ENCODE peak calls at places on chromosomes 16 and 17, in nine cellular contexts. One of them, this sample, is unnamed.

GRCh38 chr16:21156767-21157467 is 1.6 kb upstream of the LDAF1 start:
- DNase-seq in endodermal cell: peak
- DNase-seq in mammary epithelial cell: peak
- DNase-seq in adipocyte: peak
- DNase-seq in endothelial cell of umbilical vein: peak
- DNase-seq in fibroblast of lung: peak
- DNase-seq in mesendoderm: peak
- DNase-seq in colonic mucosa: peak
- DNase-seq in neural progenitor cell: peak
- DNase-seq in this sample: peak

GRCh38 chr17:38556234-38556633 is 49.5 kb downstream of the SRCIN1 start:
- DNase-seq in endodermal cell: no peak
- DNase-seq in endothelial cell of umbilical vein: no peak
- DNase-seq in adipocyte: no peak
- DNase-seq in colonic mucosa: no peak
- DNase-seq in neural progenitor cell: no peak
- DNase-seq in mesendoderm: no peak
- DNase-seq in fibroblast of lung: no peak
- DNase-seq in mammary epithelial cell: peak
- DNase-seq in this sample: no peak

GRCh38 chr17:74431568-74432483 is at the start of gene GPRC5C:
- DNase-seq in adipocyte: no peak
- DNase-seq in mammary epithelial cell: peak
- DNase-seq in colonic mucosa: peak
- DNase-seq in endodermal cell: peak
- DNase-seq in fibroblast of lung: no peak
- DNase-seq in endothelial cell of umbilical vein: no peak
- DNase-seq in neural progenitor cell: peak
- DNase-seq in mesendoderm: peak
- DNase-seq in this sample: peak

GRCh38 chr17:60618080-60618479 is 18.1 kb downstream of the PPM1D start:
- DNase-seq in mesendoderm: no peak
- DNase-seq in neural progenitor cell: no peak
- DNase-seq in endothelial cell of umbilical vein: no peak
- DNase-seq in colonic mucosa: no peak
- DNase-seq in adipocyte: no peak
- DNase-seq in fibroblast of lung: no peak
- DNase-seq in mammary epithelial cell: no peak
- DNase-seq in endodermal cell: no peak
- DNase-seq in this sample: no peak

GRCh38 chr16:1947369-1947670 is 4.3 kb upstream of the MSRB1 start:
- DNase-seq in colonic mucosa: no peak
- DNase-seq in fibroblast of lung: no peak
- DNase-seq in mammary epithelial cell: no peak
- DNase-seq in endothelial cell of umbilical vein: no peak
- DNase-seq in adipocyte: no peak
- DNase-seq in endodermal cell: no peak
- DNase-seq in neural progenitor cell: no peak
- DNase-seq in mesendoderm: no peak
- DNase-seq in this sample: no peak

GRCh38 chr17:68398731-68399637 is 58.3 kb downstream of the WIPI1 start:
- DNase-seq in mammary epithelial cell: peak
- DNase-seq in neural progenitor cell: peak
- DNase-seq in mesendoderm: peak
- DNase-seq in endothelial cell of umbilical vein: peak
- DNase-seq in fibroblast of lung: peak
- DNase-seq in colonic mucosa: peak
- DNase-seq in adipocyte: peak
- DNase-seq in endodermal cell: peak
- DNase-seq in this sample: peak

GRCh38 chr16:58727028-58727781 is 6.9 kb downstream of the GOT2 start:
- DNase-seq in adipocyte: no peak
- DNase-seq in endodermal cell: no peak
- DNase-seq in mammary epithelial cell: no peak
- DNase-seq in colonic mucosa: no peak
- DNase-seq in mesendoderm: no peak
- DNase-seq in endothelial cell of umbilical vein: no peak
- DNase-seq in neural progenitor cell: no peak
- DNase-seq in fibroblast of lung: no peak
- DNase-seq in this sample: no peak

GRCh38 chr17:50583636-50584035 is 23.1 kb downstream of the CACNA1G start:
- DNase-seq in colonic mucosa: no peak
- DNase-seq in endothelial cell of umbilical vein: no peak
- DNase-seq in mammary epithelial cell: no peak
- DNase-seq in fibroblast of lung: no peak
- DNase-seq in endodermal cell: peak
- DNase-seq in neural progenitor cell: no peak
- DNase-seq in mesendoderm: no peak
- DNase-seq in adipocyte: no peak
- DNase-seq in this sample: no peak

GRCh38 chr17:17204041-17204591 is 2.0 kb downstream of the PLD6 start:
- DNase-seq in mesendoderm: no peak
- DNase-seq in mammary epithelial cell: no peak
- DNase-seq in neural progenitor cell: no peak
- DNase-seq in endothelial cell of umbilical vein: no peak
- DNase-seq in colonic mucosa: no peak
- DNase-seq in adipocyte: no peak
- DNase-seq in endodermal cell: no peak
- DNase-seq in fibroblast of lung: no peak
- DNase-seq in this sample: no peak

GRCh38 chr17:75985986-75986385 is 6.9 kb downstream of the TEN1 start:
- DNase-seq in adipocyte: no peak
- DNase-seq in endodermal cell: no peak
- DNase-seq in mammary epithelial cell: no peak
- DNase-seq in colonic mucosa: no peak
- DNase-seq in fibroblast of lung: no peak
- DNase-seq in endothelial cell of umbilical vein: no peak
- DNase-seq in neural progenitor cell: no peak
- DNase-seq in mesendoderm: no peak
- DNase-seq in this sample: no peak

GRCh38 chr16:229731-230281 is 557 bp upstream of the LUC7L start:
- DNase-seq in endodermal cell: no peak
- DNase-seq in mammary epithelial cell: no peak
- DNase-seq in fibroblast of lung: no peak
- DNase-seq in endothelial cell of umbilical vein: no peak
- DNase-seq in colonic mucosa: no peak
- DNase-seq in adipocyte: no peak
- DNase-seq in mesendoderm: no peak
- DNase-seq in neural progenitor cell: no peak
- DNase-seq in this sample: no peak

DNA sequence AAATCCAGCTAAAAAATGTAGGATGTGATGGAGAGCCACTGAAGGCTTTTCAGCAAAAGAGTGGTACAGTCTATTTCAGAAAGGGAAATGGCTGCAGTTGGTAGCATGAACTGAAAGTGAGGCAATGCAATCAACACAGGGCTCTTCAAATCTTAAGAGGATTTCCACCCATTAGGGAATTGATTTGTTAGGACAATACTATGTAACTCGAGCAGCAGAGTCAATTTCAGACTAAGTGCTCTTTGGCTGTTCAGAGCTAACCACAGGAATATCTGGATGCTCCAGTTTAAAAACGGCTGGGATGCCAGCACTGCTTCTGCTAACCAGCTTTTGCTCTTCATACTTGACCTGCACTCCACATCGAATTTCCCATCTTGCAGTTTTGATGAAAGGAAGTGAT is 24.6 kb downstream of the CACNG1 start:
- DNase-seq in adipocyte: peak
- DNase-seq in mammary epithelial cell: no peak
- DNase-seq in mesendoderm: no peak
- DNase-seq in fibroblast of lung: peak
- DNase-seq in neural progenitor cell: no peak
- DNase-seq in endothelial cell of umbilical vein: no peak
- DNase-seq in endodermal cell: no peak
- DNase-seq in colonic mucosa: no peak
- DNase-seq in this sample: peak
- H3K9ac ChIP-seq in adipocyte: no peak
- H3K9ac ChIP-seq in mammary epithelial cell: no peak
- H3K9ac ChIP-seq in mesendoderm: no peak
- H3K9ac ChIP-seq in fibroblast of lung: no peak
- H3K9ac ChIP-seq in neural progenitor cell: no peak
- H3K9ac ChIP-seq in endothelial cell of umbilical vein: no peak
- H3K9ac ChIP-seq in endodermal cell: no peak
- H3K9ac ChIP-seq in colonic mucosa: no peak
- H3K9ac ChIP-seq in this sample: no peak

GRCh38 chr16:12439443-12440232 is 364.0 kb downstream of the CPPED1 start:
- DNase-seq in endothelial cell of umbilical vein: no peak
- DNase-seq in colonic mucosa: no peak
- DNase-seq in mammary epithelial cell: no peak
- DNase-seq in endodermal cell: no peak
- DNase-seq in fibroblast of lung: no peak
- DNase-seq in adipocyte: no peak
- DNase-seq in mesendoderm: no peak
- DNase-seq in neural progenitor cell: no peak
- DNase-seq in this sample: no peak
- H3K9ac ChIP-seq in endothelial cell of umbilical vein: no peak
- H3K9ac ChIP-seq in colonic mucosa: no peak
- H3K9ac ChIP-seq in mammary epithelial cell: no peak
- H3K9ac ChIP-seq in endodermal cell: no peak
- H3K9ac ChIP-seq in fibroblast of lung: no peak
- H3K9ac ChIP-seq in adipocyte: no peak
- H3K9ac ChIP-seq in mesendoderm: no peak
- H3K9ac ChIP-seq in neural progenitor cell: no peak
- H3K9ac ChIP-seq in this sample: no peak

GRCh38 chr17:42555122-42555622 is 2.4 kb downstream of the HSD17B1 start:
- DNase-seq in fibroblast of lung: no peak
- DNase-seq in endodermal cell: no peak
- DNase-seq in endothelial cell of umbilical vein: no peak
- DNase-seq in colonic mucosa: no peak
- DNase-seq in neural progenitor cell: no peak
- DNase-seq in mesendoderm: no peak
- DNase-seq in mammary epithelial cell: no peak
- DNase-seq in adipocyte: no peak
- DNase-seq in this sample: no peak

GRCh38 chr17:42548993-42549755 is 3.5 kb upstream of the HSD17B1 start:
- DNase-seq in mesendoderm: no peak
- DNase-seq in fibroblast of lung: no peak
- DNase-seq in adipocyte: no peak
- DNase-seq in mammary epithelial cell: no peak
- DNase-seq in colonic mucosa: no peak
- DNase-seq in neural progenitor cell: no peak
- DNase-seq in endodermal cell: no peak
- DNase-seq in endothelial cell of umbilical vein: no peak
- DNase-seq in this sample: no peak

GRCh38 chr17:42553866-42554249 is 1.1 kb downstream of the HSD17B1 start:
- DNase-seq in fibroblast of lung: no peak
- DNase-seq in adipocyte: no peak
- DNase-seq in mesendoderm: no peak
- DNase-seq in endothelial cell of umbilical vein: no peak
- DNase-seq in neural progenitor cell: no peak
- DNase-seq in mammary epithelial cell: peak
- DNase-seq in endodermal cell: no peak
- DNase-seq in colonic mucosa: no peak
- DNase-seq in this sample: no peak

GRCh38 chr17:42554250-42555121 is 1.8 kb downstream of the HSD17B1 start:
- DNase-seq in neural progenitor cell: peak
- DNase-seq in colonic mucosa: peak
- DNase-seq in endothelial cell of umbilical vein: peak
- DNase-seq in mammary epithelial cell: peak
- DNase-seq in endodermal cell: peak
- DNase-seq in mesendoderm: peak
- DNase-seq in adipocyte: peak
- DNase-seq in fibroblast of lung: peak
- DNase-seq in this sample: peak

DNA sequence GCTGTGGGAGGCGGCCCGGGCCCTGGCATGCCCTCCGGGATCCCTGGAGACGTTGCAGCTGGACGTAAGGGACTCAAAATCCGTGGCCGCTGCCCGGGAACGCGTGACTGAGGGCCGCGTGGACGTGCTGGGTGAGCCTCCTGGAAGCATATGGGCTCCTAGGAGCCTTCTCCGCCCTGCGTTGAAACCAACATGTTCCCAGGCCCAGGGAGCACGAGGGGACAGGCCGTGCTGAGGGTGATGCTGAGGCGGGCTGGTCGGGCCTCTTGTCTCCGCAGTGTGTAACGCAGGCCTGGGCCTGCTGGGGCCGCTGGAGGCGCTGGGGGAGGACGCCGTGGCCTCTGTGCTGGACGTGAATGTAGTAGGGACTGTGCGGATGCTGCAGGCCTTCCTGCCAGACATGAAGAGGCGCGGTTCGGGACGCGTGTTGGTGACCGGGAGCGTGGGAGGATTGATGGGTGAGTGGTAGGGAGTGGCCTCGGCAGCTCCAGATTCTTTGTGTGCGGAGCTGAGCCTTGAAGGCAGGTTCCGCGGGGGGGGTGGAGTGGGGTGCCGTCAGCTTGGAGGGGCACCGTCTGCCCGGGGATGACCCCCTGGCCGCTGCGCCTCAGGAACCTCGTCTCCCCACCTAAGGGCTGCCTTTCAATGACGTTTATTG is 567 bp downstream of the HSD17B1 start:
- DNase-seq in mammary epithelial cell: peak
- DNase-seq in colonic mucosa: no peak
- DNase-seq in fibroblast of lung: no peak
- DNase-seq in endothelial cell of umbilical vein: no peak
- DNase-seq in mesendoderm: peak
- DNase-seq in adipocyte: no peak
- DNase-seq in endodermal cell: peak
- DNase-seq in neural progenitor cell: peak
- DNase-seq in this sample: peak
- H3K9ac ChIP-seq in mammary epithelial cell: no peak
- H3K9ac ChIP-seq in colonic mucosa: no peak
- H3K9ac ChIP-seq in fibroblast of lung: no peak
- H3K9ac ChIP-seq in endothelial cell of umbilical vein: no peak
- H3K9ac ChIP-seq in mesendoderm: no peak
- H3K9ac ChIP-seq in adipocyte: peak
- H3K9ac ChIP-seq in endodermal cell: no peak
- H3K9ac ChIP-seq in neural progenitor cell: no peak
- H3K9ac ChIP-seq in this sample: peak

GRCh38 chr17:27352481-27353460 is 58.9 kb downstream of the WSB1 start:
- DNase-seq in colonic mucosa: peak
- DNase-seq in mammary epithelial cell: no peak
- DNase-seq in fibroblast of lung: peak
- DNase-seq in endodermal cell: peak
- DNase-seq in adipocyte: peak
- DNase-seq in endothelial cell of umbilical vein: peak
- DNase-seq in mesendoderm: peak
- DNase-seq in neural progenitor cell: peak
- DNase-seq in this sample: no peak

GRCh38 chr17:27354491-27355081 is 60.7 kb downstream of the WSB1 start:
- DNase-seq in fibroblast of lung: no peak
- DNase-seq in mammary epithelial cell: peak
- DNase-seq in mesendoderm: peak
- DNase-seq in endodermal cell: no peak
- DNase-seq in colonic mucosa: no peak
- DNase-seq in adipocyte: no peak
- DNase-seq in neural progenitor cell: no peak
- DNase-seq in endothelial cell of umbilical vein: no peak
- DNase-seq in this sample: no peak

GRCh38 chr17:27351741-27352140 is 57.8 kb downstream of the WSB1 start:
- DNase-seq in endothelial cell of umbilical vein: no peak
- DNase-seq in colonic mucosa: no peak
- DNase-seq in endodermal cell: no peak
- DNase-seq in neural progenitor cell: no peak
- DNase-seq in mesendoderm: no peak
- DNase-seq in mammary epithelial cell: no peak
- DNase-seq in fibroblast of lung: peak
- DNase-seq in adipocyte: peak
- DNase-seq in this sample: no peak

GRCh38 chr17:27354051-27354490 is 60.2 kb downstream of the WSB1 start:
- DNase-seq in endothelial cell of umbilical vein: no peak
- DNase-seq in endodermal cell: no peak
- DNase-seq in mammary epithelial cell: no peak
- DNase-seq in fibroblast of lung: no peak
- DNase-seq in neural progenitor cell: no peak
- DNase-seq in colonic mucosa: no peak
- DNase-seq in mesendoderm: no peak
- DNase-seq in adipocyte: no peak
- DNase-seq in this sample: no peak

GRCh38 chr17:27353469-27354050 is 59.6 kb downstream of the WSB1 start:
- DNase-seq in adipocyte: peak
- DNase-seq in fibroblast of lung: peak
- DNase-seq in neural progenitor cell: peak
- DNase-seq in endothelial cell of umbilical vein: peak
- DNase-seq in mammary epithelial cell: peak
- DNase-seq in colonic mucosa: peak
- DNase-seq in endodermal cell: peak
- DNase-seq in mesendoderm: peak
- DNase-seq in this sample: peak
- H3K9ac ChIP-seq in adipocyte: peak
- H3K9ac ChIP-seq in fibroblast of lung: peak
- H3K9ac ChIP-seq in neural progenitor cell: peak
- H3K9ac ChIP-seq in endothelial cell of umbilical vein: peak
- H3K9ac ChIP-seq in mammary epithelial cell: peak
- H3K9ac ChIP-seq in colonic mucosa: peak
- H3K9ac ChIP-seq in endodermal cell: peak
- H3K9ac ChIP-seq in mesendoderm: peak
- H3K9ac ChIP-seq in this sample: peak

This sample was measured in mesenchymal stem cell.